ENCODE peak calls at places on chromosomes 11 and 22, in six cellular contexts. U is GM23338; Q is cardiac muscle cell; P is HCT116; R is CD4-positive, alpha-beta memory T cell; K is endothelial cell of umbilical vein. T is an unnamed sample.

GRCh38 chr11:23976776-23977380 is 520.0 kb upstream of the LUZP2 start:
- DNase-seq in Q (peak; percentile 24), R (no peak), P (no peak), K (no peak), U (no peak), T (no peak)

GRCh38 chr11:62501432-62501891 is 45.1 kb downstream of the AHNAK start:
- DNase-seq in Q (no peak), R (no peak), U (no peak), P (no peak), K (peak; percentile 44), T (no peak)

GRCh38 chr11:28756977-28757376 is 648.8 kb downstream of the METTL15 start:
- DNase-seq in K (peak; percentile 83), P (no peak), R (no peak), Q (peak; percentile 87), U (no peak), T (no peak)

GRCh38 chr11:85132839-85133238 is 494.3 kb downstream of the DLG2 start:
- DNase-seq in P (no peak), U (peak; percentile 48), R (no peak), K (no peak), Q (no peak), T (no peak)

GRCh38 chr11:110452720-110453119 is 23.0 kb downstream of the FDX1 start:
- DNase-seq in Q (no peak), K (no peak), R (no peak), U (no peak), P (no peak), T (no peak)

GRCh38 chr11:119251114-119251513 is 45.0 kb downstream of the CBL start:
- DNase-seq in K (no peak), R (no peak), U (no peak), P (no peak), Q (no peak), T (no peak)

GRCh38 chr11:46183819-46184218 is 62.6 kb upstream of the PHF21A start:
- DNase-seq in U (no peak), R (no peak), K (no peak), Q (no peak), P (no peak), T (no peak)

GRCh38 chr22:36486619-36487384 is 5.4 kb upstream of the TXN2 start:
- DNase-seq in U (peak; percentile 81), Q (peak; percentile 67), P (no peak), R (peak; percentile 65), K (peak; percentile 43), T (no peak)

GRCh38 chr11:57568330-57568766 is 876 bp upstream of the UBE2L6 start:
- DNase-seq in Q (peak; percentile 82), K (peak; percentile 72), P (peak; percentile 56), R (peak; percentile 86), U (peak; percentile 93), T (no peak)

GRCh38 chr22:26439559-26439958 is 10.5 kb downstream of the ASPHD2 start:
- DNase-seq in P (no peak), R (no peak), Q (no peak), U (no peak), K (no peak), T (no peak)

GRCh38 chr22:26433805-26434204 is 4.7 kb downstream of the ASPHD2 start:
- DNase-seq in P (no peak), U (no peak), R (no peak), Q (no peak), K (no peak), T (no peak)

GRCh38 chr22:26435327-26436093 is 6.5 kb downstream of the ASPHD2 start:
- DNase-seq in K (no peak), P (no peak), U (no peak), R (no peak), Q (no peak), T (no peak)

GRCh38 chr22:26436903-26437515 is 7.9 kb downstream of the ASPHD2 start:
- DNase-seq in Q (peak; percentile 47), R (no peak), K (no peak), U (no peak), P (no peak), T (no peak)

DNA sequence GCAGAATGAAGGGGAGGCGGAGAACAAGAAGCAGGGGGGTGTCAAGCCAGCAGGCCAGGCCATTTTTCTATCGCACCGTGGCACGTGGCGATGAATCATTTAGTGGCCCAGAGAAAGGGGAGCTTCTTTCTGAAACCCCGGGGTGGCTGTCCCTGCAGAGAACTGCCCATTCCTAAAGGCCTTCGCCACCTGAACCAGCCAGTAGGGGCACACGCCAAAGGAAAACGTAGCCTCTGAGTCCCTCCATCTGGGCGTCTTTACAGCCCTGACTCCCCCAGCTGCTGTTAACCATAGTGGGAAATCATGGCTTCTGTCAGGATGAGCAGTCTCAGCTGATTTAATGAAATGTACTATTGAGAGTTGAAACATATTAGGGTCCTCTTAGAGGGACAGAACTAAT is 8.9 kb downstream of the ASPHD2 start:
- DNase-seq in P (no peak), K (no peak), Q (no peak), R (no peak), U (peak; percentile 53), T (no peak)
- H3K27ac ChIP-seq in P (no peak overlapping the region), K (no peak overlapping the region), Q (no peak overlapping the region), R (no peak overlapping the region), U (no peak overlapping the region), T (no peak overlapping the region)

GRCh38 chr22:27315833-27316232 is 485.7 kb downstream of the MN1 start:
- DNase-seq in U (no peak), P (no peak), Q (no peak), K (no peak), R (no peak), T (no peak)

GRCh38 chr22:27317961-27318360 is 483.6 kb downstream of the MN1 start:
- DNase-seq in Q (no peak), U (no peak), K (no peak), R (no peak), P (no peak), T (no peak)

GRCh38 chr22:27318516-27318915 is 483.0 kb downstream of the MN1 start:
- DNase-seq in Q (peak; percentile 94), K (peak; percentile 65), P (no peak), R (no peak), U (peak; percentile 27), T (no peak)

GRCh38 chr22:27314276-27314807 is 487.2 kb downstream of the MN1 start:
- DNase-seq in K (peak; percentile 31), U (no peak), R (no peak), P (no peak), Q (no peak), T (no peak)

GRCh38 chr22:27317156-27317555 is 484.4 kb downstream of the MN1 start:
- DNase-seq in K (no peak), P (no peak), U (peak; percentile 45), Q (peak; percentile 56), R (no peak), T (no peak)
- H3K36me3 ChIP-seq in K (no peaks in the 10 kb centered on the region), P (no peaks in the 10 kb centered on the region), U (no peaks in the 10 kb centered on the region), Q (no peaks in the 10 kb centered on the region), R (no peaks in the 10 kb centered on the region), T (no peaks in the 10 kb centered on the region)

GRCh38 chr11:111911563-111912401 is at the start of gene CRYAB:
- DNase-seq in P (no peak), Q (peak; percentile 79), K (no peak), U (peak; percentile 62), R (no peak), T (peak; percentile 68)
- H3K4me3 ChIP-seq in P (no peak within 1 kb of the TSS), Q (no peak within 1 kb of the TSS), K (no peak within 1 kb of the TSS), U (peak within 1 kb of the TSS; percentile 37), R (no peak within 1 kb of the TSS), T (no peak within 1 kb of the TSS)

GRCh38 chr11:3901249-3902025 is 46.0 kb downstream of the STIM1 start:
- DNase-seq in Q (no peak), R (no peak), U (no peak), P (no peak), K (no peak), T (no peak)
- H3K27ac ChIP-seq in Q (no peak overlapping the region), R (peak overlapping the region; percentile 6), U (no peak overlapping the region), P (no peak overlapping the region), K (no peak overlapping the region), T (no peak overlapping the region)

DNA sequence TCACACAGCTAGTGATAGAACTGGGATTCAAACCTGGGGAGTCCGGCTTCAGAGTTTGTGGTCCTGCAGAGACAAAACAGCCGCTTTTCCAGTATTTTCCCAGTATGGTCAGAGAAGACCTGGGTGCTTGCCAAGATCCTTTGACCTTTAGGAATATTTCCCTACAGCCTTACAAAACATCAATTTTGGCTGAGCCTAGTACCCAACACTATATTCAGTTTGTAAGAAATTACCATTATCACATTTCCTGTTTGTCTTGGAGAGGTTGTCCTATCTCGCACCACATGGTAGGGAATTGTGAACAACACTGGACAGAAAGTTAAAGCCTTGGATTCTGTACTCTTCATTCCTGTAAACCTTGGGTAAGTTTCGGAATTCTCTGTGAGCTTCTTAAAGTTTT is 10.7 kb upstream of the NEU3 start:
- DNase-seq in K (peak; percentile 40), Q (peak; percentile 44), R (no peak), U (no peak), P (no peak), T (no peak)
- H3K36me3 ChIP-seq in K (peaks cover 18% of the 10 kb centered on the region), Q (peaks cover 13% of the 10 kb centered on the region), R (peaks cover 14% of the 10 kb centered on the region), U (peaks cover 10% of the 10 kb centered on the region), P (peaks cover 19% of the 10 kb centered on the region), T (peaks cover 55% of the 10 kb centered on the region)

DNA sequence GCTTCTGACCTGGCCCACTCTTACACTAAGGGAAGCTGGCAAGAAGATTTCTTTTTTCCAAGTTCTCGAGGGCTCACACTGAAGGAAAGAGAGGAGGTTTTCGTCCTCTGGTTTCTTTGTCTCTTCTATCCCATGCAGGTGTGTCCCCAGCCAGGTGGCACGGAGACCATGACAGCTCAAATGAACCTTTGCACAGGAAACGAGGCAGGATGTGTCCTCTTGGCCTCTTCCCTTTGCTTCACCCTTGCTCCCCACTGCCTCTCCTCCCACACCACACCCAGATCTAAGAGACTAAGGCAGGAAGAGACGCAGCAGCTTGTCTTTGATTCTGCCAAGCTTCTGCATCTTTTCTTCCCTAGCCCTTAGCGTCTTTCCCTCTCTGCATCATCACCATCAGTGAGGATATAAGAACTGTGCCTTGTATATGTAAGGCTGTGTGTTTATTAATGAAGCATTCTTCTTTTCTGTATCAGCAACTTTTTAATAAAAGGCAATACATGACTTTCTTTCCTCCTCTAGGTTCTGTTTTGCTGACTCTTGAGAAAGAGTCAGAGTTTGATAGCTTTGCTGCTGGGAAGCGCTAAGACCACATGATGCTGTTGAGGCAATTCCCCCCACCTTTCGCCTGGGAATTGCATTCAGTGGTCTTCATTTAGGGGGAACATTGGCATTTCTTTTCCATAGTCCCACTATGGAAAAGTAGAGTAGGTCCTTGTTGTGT is 56.0 kb upstream of the PARVA start:
- DNase-seq in P (no peak), K (no peak), Q (no peak), R (no peak), U (no peak), T (no peak)
- H3K4me3 ChIP-seq in P (no peak overlapping the region), K (no peak overlapping the region), Q (no peak overlapping the region), R (no peak overlapping the region), U (no peak overlapping the region), T (no peak overlapping the region)

GRCh38 chr11:10418259-10418949 is 36.7 kb upstream of the AMPD3 start:
- DNase-seq in K (no peak), R (no peak), P (no peak), Q (peak; percentile 45), U (no peak), T (no peak)

GRCh38 chr11:10414181-10414580 is 40.9 kb upstream of the AMPD3 start:
- DNase-seq in P (no peak), Q (peak; percentile 13), U (no peak), K (no peak), R (no peak), T (no peak)

GRCh38 chr11:10415817-10416392 is 39.2 kb upstream of the AMPD3 start:
- DNase-seq in U (no peak), K (no peak), R (no peak), Q (no peak), P (no peak), T (no peak)

GRCh38 chr11:10414659-10415058 is 40.4 kb upstream of the AMPD3 start:
- DNase-seq in Q (peak; percentile 83), U (peak; percentile 27), K (peak; percentile 34), R (no peak), P (no peak), T (no peak)

GRCh38 chr11:10418950-10419310 is 36.1 kb upstream of the AMPD3 start:
- DNase-seq in P (no peak), K (no peak), U (no peak), Q (no peak), R (no peak), T (no peak)
- H3K27ac ChIP-seq in P (no peak overlapping the region), K (no peak overlapping the region), U (no peak overlapping the region), Q (no peak overlapping the region), R (no peak overlapping the region), T (no peak overlapping the region)